ENCODE peak calls at places on chromosome 11, in four cellular contexts. One of them, this sample, is unnamed.

GRCh38 chr11:68932358-68932757 is 28.7 kb downstream of the IGHMBP2 start:
- DNase-seq in amniotic stem cell: no peak
- DNase-seq in GM20000: no peak
- DNase-seq in Panc1: no peak
- DNase-seq in this sample: no peak

GRCh38 chr11:61277973-61278565 is 17.0 kb downstream of the VWCE start:
- DNase-seq in amniotic stem cell: no peak
- DNase-seq in GM20000: no peak
- DNase-seq in Panc1: no peak
- DNase-seq in this sample: no peak

GRCh38 chr11:66230978-66231377 is 37.5 kb upstream of the RAB1B start:
- DNase-seq in GM20000: no peak
- DNase-seq in amniotic stem cell: no peak
- DNase-seq in Panc1: no peak
- DNase-seq in this sample: no peak

GRCh38 chr11:69352715-69353325 is 58.9 kb downstream of the MYEOV start:
- DNase-seq in amniotic stem cell: peak
- DNase-seq in GM20000: no peak
- DNase-seq in Panc1: peak
- DNase-seq in this sample: no peak

GRCh38 chr11:19242184-19242932 is 1.6 kb upstream of the E2F8 start:
- DNase-seq in GM20000: peak
- DNase-seq in amniotic stem cell: no peak
- DNase-seq in Panc1: no peak
- DNase-seq in this sample: no peak

GRCh38 chr11:125079151-125079877 is 16.2 kb downstream of the SLC37A2 start:
- DNase-seq in GM20000: no peak
- DNase-seq in Panc1: no peak
- DNase-seq in amniotic stem cell: no peak
- DNase-seq in this sample: no peak

GRCh38 chr11:45643585-45643984 is 21.8 kb downstream of the CHST1 start:
- DNase-seq in GM20000: no peak
- DNase-seq in Panc1: no peak
- DNase-seq in amniotic stem cell: no peak
- DNase-seq in this sample: no peak

GRCh38 chr11:124238512-124238911 is 2.4 kb upstream of the OR8G1 start:
- DNase-seq in GM20000: no peak
- DNase-seq in amniotic stem cell: no peak
- DNase-seq in Panc1: no peak
- DNase-seq in this sample: no peak

GRCh38 chr11:123473941-123474668 is 44.0 kb downstream of the GRAMD1B start:
- DNase-seq in GM20000: no peak
- DNase-seq in Panc1: no peak
- DNase-seq in amniotic stem cell: peak
- DNase-seq in this sample: no peak

GRCh38 chr11:12667646-12668045 is 6.6 kb upstream of the TEAD1 start:
- DNase-seq in GM20000: no peak
- DNase-seq in Panc1: no peak
- DNase-seq in amniotic stem cell: no peak
- DNase-seq in this sample: no peak

GRCh38 chr11:128616158-128616557 is 28.8 kb upstream of the ETS1 start:
- DNase-seq in amniotic stem cell: no peak
- DNase-seq in Panc1: no peak
- DNase-seq in GM20000: no peak
- DNase-seq in this sample: no peak

GRCh38 chr11:66727883-66728759 is 895 bp downstream of the SPTBN2 start:
- DNase-seq in Panc1: no peak
- DNase-seq in GM20000: peak
- DNase-seq in amniotic stem cell: no peak
- DNase-seq in this sample: no peak

GRCh38 chr11:5620606-5621521 is 3.9 kb upstream of the TRIM34 start:
- DNase-seq in GM20000: no peak
- DNase-seq in amniotic stem cell: peak
- DNase-seq in Panc1: peak
- DNase-seq in this sample: no peak

GRCh38 chr11:14306481-14306880 is 52.5 kb downstream of the RRAS2 start:
- DNase-seq in Panc1: no peak
- DNase-seq in GM20000: no peak
- DNase-seq in amniotic stem cell: no peak
- DNase-seq in this sample: no peak

GRCh38 chr11:125874556-125875124 is 12.8 kb upstream of the HYLS1 start:
- DNase-seq in GM20000: peak
- DNase-seq in Panc1: peak
- DNase-seq in amniotic stem cell: peak
- DNase-seq in this sample: peak

GRCh38 chr11:45704635-45705034 is 39.2 kb upstream of the CHST1 start:
- DNase-seq in GM20000: no peak
- DNase-seq in amniotic stem cell: no peak
- DNase-seq in Panc1: no peak
- DNase-seq in this sample: no peak

GRCh38 chr11:44110231-44110679 is 14.8 kb downstream of the EXT2 start:
- DNase-seq in amniotic stem cell: peak
- DNase-seq in Panc1: no peak
- DNase-seq in GM20000: peak
- DNase-seq in this sample: peak

GRCh38 chr11:69839516-69839915 is 20.3 kb upstream of the FGF3 start:
- DNase-seq in GM20000: no peak
- DNase-seq in amniotic stem cell: no peak
- DNase-seq in Panc1: no peak
- DNase-seq in this sample: no peak

This sample was measured in HL-60.